ENCODE peak calls at places on chromosomes 11 and 22, in seven cellular contexts. One of them, this sample, is unnamed.

GRCh38 chr11:2574553-2575535 is 125.0 kb downstream of the KCNQ1OT1 start:
- DNase-seq in cardiac fibroblast: no peak
- DNase-seq in stomach: peak; percentile 89
- DNase-seq in psoas muscle: peak; percentile 5
- DNase-seq in H9: no peak
- DNase-seq in left lung: peak; percentile 69
- DNase-seq in lower lobe of right lung: peak; percentile 44
- DNase-seq in this sample: peak; percentile 90

GRCh38 chr11:69640995-69641581 is at the start of gene CCND1:
- DNase-seq in left lung: peak; percentile 90
- DNase-seq in cardiac fibroblast: peak; percentile 95
- DNase-seq in psoas muscle: peak; percentile 63
- DNase-seq in stomach: peak; percentile 75
- DNase-seq in lower lobe of right lung: peak; percentile 80
- DNase-seq in H9: peak; percentile 95
- DNase-seq in this sample: peak; percentile 94

GRCh38 chr11:16923987-16924386 is 90.2 kb downstream of the PLEKHA7 start:
- DNase-seq in psoas muscle: no peak
- DNase-seq in lower lobe of right lung: no peak
- DNase-seq in cardiac fibroblast: no peak
- DNase-seq in left lung: no peak
- DNase-seq in stomach: peak; percentile 42
- DNase-seq in H9: no peak
- DNase-seq in this sample: no peak

GRCh38 chr11:118913411-118914125 is 12.2 kb downstream of the BCL9L start:
- DNase-seq in cardiac fibroblast: no peak
- DNase-seq in psoas muscle: no peak
- DNase-seq in lower lobe of right lung: peak; percentile 52
- DNase-seq in left lung: peak; percentile 60
- DNase-seq in stomach: no peak
- DNase-seq in H9: peak; percentile 38
- DNase-seq in this sample: no peak

GRCh38 chr11:105734422-105734821 is 124.5 kb downstream of the GRIA4 start:
- DNase-seq in psoas muscle: no peak
- DNase-seq in H9: no peak
- DNase-seq in left lung: no peak
- DNase-seq in stomach: no peak
- DNase-seq in cardiac fibroblast: no peak
- DNase-seq in lower lobe of right lung: no peak
- DNase-seq in this sample: no peak

GRCh38 chr11:103110406-103110805 is 1.2 kb downstream of the DYNC2H1 start:
- DNase-seq in stomach: no peak
- DNase-seq in H9: no peak
- DNase-seq in psoas muscle: no peak
- DNase-seq in left lung: no peak
- DNase-seq in cardiac fibroblast: peak; percentile 67
- DNase-seq in lower lobe of right lung: no peak
- DNase-seq in this sample: no peak

GRCh38 chr11:44528581-44528980 is 36.9 kb upstream of the CD82 start:
- DNase-seq in psoas muscle: no peak
- DNase-seq in lower lobe of right lung: no peak
- DNase-seq in H9: no peak
- DNase-seq in stomach: no peak
- DNase-seq in cardiac fibroblast: no peak
- DNase-seq in left lung: no peak
- DNase-seq in this sample: no peak

GRCh38 chr11:92035488-92035887 is 189.1 kb upstream of the FAT3 start:
- DNase-seq in lower lobe of right lung: no peak
- DNase-seq in cardiac fibroblast: no peak
- DNase-seq in stomach: no peak
- DNase-seq in psoas muscle: no peak
- DNase-seq in H9: no peak
- DNase-seq in left lung: no peak
- DNase-seq in this sample: no peak

GRCh38 chr22:29156507-29156906 is 49.2 kb upstream of the EMID1 start:
- DNase-seq in cardiac fibroblast: no peak
- DNase-seq in H9: peak; percentile 72
- DNase-seq in lower lobe of right lung: no peak
- DNase-seq in stomach: no peak
- DNase-seq in left lung: no peak
- DNase-seq in psoas muscle: no peak
- DNase-seq in this sample: peak; percentile 60

GRCh38 chr11:69044111-69045013 is 4.4 kb upstream of the TPCN2 start:
- DNase-seq in stomach: peak; percentile 72
- DNase-seq in H9: peak; percentile 90
- DNase-seq in cardiac fibroblast: peak; percentile 69
- DNase-seq in left lung: peak; percentile 84
- DNase-seq in psoas muscle: peak; percentile 60
- DNase-seq in lower lobe of right lung: peak; percentile 78
- DNase-seq in this sample: no peak

DNA sequence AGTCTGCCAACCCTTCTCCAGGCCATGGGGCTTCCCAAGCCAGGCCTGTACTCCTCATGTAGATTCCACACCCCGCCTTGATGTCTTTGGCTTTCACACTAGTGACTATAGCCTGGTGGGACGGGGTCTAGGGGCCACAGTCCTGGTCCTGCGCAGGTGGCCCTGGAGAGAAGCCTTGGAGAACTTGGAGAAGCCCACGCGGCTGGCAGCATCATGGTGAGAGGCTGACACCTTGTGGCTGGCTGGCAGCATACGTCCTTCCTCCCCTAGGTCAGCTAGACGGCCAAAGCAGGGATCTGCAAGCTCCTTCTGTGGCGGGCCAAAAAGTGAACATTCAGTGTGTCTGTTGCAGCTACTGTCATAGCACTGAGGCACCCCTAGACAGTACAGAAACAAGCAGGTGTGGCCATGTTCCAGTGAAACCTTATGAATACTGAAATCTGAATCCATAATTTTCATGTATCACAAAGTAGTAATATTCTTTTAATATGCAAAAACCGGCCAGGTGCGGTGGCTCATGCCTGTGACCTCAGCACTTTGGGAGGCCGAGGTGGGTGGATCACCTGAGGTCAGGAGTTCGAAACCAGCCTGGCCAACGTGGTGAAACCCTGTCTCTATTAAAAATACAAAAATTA is 42.0 kb downstream of the FAM83F start:
- DNase-seq in H9: peak; percentile 83
- DNase-seq in lower lobe of right lung: peak; percentile 65
- DNase-seq in cardiac fibroblast: peak; percentile 82
- DNase-seq in stomach: peak; percentile 63
- DNase-seq in psoas muscle: peak; percentile 54
- DNase-seq in left lung: no peak
- DNase-seq in this sample: no peak
- TF ChIP-seq CTCF in H9: peak; percentile 91
- TF ChIP-seq CTCF in lower lobe of right lung: peak; percentile 67
- TF ChIP-seq CTCF in cardiac fibroblast: peak; percentile 83
- TF ChIP-seq CTCF in stomach: peak; percentile 67
- TF ChIP-seq CTCF in psoas muscle: peak; percentile 63
- TF ChIP-seq CTCF in left lung: peak; percentile 58
- TF ChIP-seq CTCF in this sample: peak; percentile 91

DNA sequence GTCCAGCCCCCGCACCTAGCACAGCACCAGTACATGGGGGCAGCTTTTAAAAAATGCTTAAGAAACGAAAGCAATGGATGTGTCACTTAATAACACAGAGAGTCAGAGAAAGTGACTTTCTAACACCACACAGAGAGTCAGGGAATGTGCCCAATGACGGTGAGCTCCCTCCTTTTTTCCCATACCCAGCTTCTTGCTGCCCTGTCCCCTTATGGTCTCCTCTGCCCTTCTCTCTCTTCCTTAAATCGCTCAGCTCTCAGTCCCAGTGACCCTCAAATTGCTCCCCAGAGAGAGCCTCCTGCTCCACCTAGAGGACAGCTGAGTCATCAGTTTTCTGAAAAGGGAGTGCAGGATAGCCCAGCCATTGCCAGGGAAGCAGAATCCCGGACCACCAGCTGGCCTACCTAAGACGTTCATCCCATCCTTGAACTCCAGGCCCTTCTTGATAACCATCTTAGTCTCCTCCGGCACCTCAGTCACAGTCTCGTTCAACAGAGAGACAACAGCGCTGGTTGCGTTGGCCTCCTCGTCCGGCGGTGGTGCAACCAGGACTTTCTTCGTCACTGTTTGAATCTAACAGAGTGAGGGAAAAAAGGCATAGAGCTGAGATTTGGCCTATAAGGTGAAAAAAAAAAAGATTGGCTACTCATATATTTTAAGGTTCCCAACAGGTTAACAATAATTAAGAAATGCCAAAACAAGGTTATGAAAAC is 113.5 kb downstream of the SLC1A2 start:
- DNase-seq in lower lobe of right lung: no peak
- DNase-seq in psoas muscle: no peak
- DNase-seq in H9: peak; percentile 76
- DNase-seq in stomach: peak; percentile 36
- DNase-seq in cardiac fibroblast: peak; percentile 53
- DNase-seq in left lung: no peak
- DNase-seq in this sample: no peak
- TF ChIP-seq CTCF in lower lobe of right lung: peak; percentile 36
- TF ChIP-seq CTCF in psoas muscle: no peak
- TF ChIP-seq CTCF in H9: peak; percentile 69
- TF ChIP-seq CTCF in stomach: peak; percentile 54
- TF ChIP-seq CTCF in cardiac fibroblast: peak; percentile 41
- TF ChIP-seq CTCF in left lung: peak; percentile 19
- TF ChIP-seq CTCF in this sample: peak; percentile 77

GRCh38 chr11:12118940-12119339 is 8.6 kb downstream of the MICAL2 start:
- DNase-seq in psoas muscle: no peak
- DNase-seq in left lung: no peak
- DNase-seq in stomach: no peak
- DNase-seq in lower lobe of right lung: no peak
- DNase-seq in H9: no peak
- DNase-seq in cardiac fibroblast: no peak
- DNase-seq in this sample: no peak
- TF ChIP-seq CTCF in psoas muscle: no peak
- TF ChIP-seq CTCF in left lung: no peak
- TF ChIP-seq CTCF in stomach: no peak
- TF ChIP-seq CTCF in lower lobe of right lung: no peak
- TF ChIP-seq CTCF in H9: no peak
- TF ChIP-seq CTCF in cardiac fibroblast: peak; percentile 8
- TF ChIP-seq CTCF in this sample: peak; percentile 35

DNA sequence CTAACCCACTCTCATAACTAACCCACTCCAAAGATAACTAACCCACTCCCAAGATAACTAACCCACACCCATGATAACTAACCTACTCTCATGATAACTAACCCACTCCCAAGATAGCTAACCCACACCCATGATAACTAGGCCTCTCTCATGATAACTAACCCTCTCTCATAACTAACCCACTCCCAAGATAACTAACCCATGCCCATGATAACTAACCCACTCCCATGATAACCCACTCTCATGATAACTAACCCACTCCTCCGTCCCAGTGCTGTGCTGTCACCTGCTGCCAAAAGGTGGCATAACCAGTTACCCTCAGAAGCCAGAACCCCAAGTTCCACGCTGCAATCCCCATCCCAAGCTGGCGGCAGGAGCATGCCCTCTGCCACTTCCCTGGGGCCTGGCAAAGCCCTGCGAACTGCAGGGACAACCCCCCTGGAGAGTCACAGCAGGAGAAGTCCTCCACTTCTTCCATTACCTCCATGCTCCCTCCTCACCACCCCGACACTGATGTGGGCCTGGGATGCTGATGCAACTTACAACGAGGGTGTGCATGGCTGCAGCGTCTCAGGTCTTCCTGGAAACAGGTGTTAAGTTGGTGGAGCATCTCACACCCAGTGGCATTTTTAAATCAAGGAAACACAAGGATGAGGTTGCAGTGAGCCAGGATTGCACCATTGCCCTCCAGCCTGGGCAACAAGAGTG is 30.8 kb upstream of the CELSR1 start:
- DNase-seq in psoas muscle: no peak
- DNase-seq in cardiac fibroblast: no peak
- DNase-seq in left lung: peak; percentile 31
- DNase-seq in lower lobe of right lung: peak; percentile 24
- DNase-seq in stomach: no peak
- DNase-seq in H9: no peak
- DNase-seq in this sample: peak; percentile 68
- TF ChIP-seq CTCF in psoas muscle: no peak
- TF ChIP-seq CTCF in cardiac fibroblast: no peak
- TF ChIP-seq CTCF in left lung: no peak
- TF ChIP-seq CTCF in lower lobe of right lung: no peak
- TF ChIP-seq CTCF in stomach: no peak
- TF ChIP-seq CTCF in H9: peak; percentile 28
- TF ChIP-seq CTCF in this sample: peak; percentile 29

GRCh38 chr11:763549-764321 is 13.6 kb downstream of the GATD1 start:
- DNase-seq in psoas muscle: no peak
- DNase-seq in stomach: no peak
- DNase-seq in H9: peak; percentile 70
- DNase-seq in cardiac fibroblast: no peak
- DNase-seq in left lung: no peak
- DNase-seq in lower lobe of right lung: no peak
- DNase-seq in this sample: no peak

GRCh38 chr11:761526-762108 is 14.4 kb downstream of the TALDO1 start:
- DNase-seq in cardiac fibroblast: no peak
- DNase-seq in H9: no peak
- DNase-seq in stomach: no peak
- DNase-seq in psoas muscle: no peak
- DNase-seq in lower lobe of right lung: no peak
- DNase-seq in left lung: no peak
- DNase-seq in this sample: no peak

GRCh38 chr11:764322-765024 is 12.8 kb downstream of the GATD1 start:
- DNase-seq in cardiac fibroblast: no peak
- DNase-seq in H9: no peak
- DNase-seq in psoas muscle: no peak
- DNase-seq in lower lobe of right lung: no peak
- DNase-seq in left lung: no peak
- DNase-seq in stomach: no peak
- DNase-seq in this sample: no peak

GRCh38 chr11:763073-763463 is 14.2 kb downstream of the GATD1 start:
- DNase-seq in psoas muscle: no peak
- DNase-seq in stomach: peak; percentile 64
- DNase-seq in H9: peak; percentile 76
- DNase-seq in lower lobe of right lung: peak; percentile 60
- DNase-seq in left lung: no peak
- DNase-seq in cardiac fibroblast: no peak
- DNase-seq in this sample: no peak

DNA sequence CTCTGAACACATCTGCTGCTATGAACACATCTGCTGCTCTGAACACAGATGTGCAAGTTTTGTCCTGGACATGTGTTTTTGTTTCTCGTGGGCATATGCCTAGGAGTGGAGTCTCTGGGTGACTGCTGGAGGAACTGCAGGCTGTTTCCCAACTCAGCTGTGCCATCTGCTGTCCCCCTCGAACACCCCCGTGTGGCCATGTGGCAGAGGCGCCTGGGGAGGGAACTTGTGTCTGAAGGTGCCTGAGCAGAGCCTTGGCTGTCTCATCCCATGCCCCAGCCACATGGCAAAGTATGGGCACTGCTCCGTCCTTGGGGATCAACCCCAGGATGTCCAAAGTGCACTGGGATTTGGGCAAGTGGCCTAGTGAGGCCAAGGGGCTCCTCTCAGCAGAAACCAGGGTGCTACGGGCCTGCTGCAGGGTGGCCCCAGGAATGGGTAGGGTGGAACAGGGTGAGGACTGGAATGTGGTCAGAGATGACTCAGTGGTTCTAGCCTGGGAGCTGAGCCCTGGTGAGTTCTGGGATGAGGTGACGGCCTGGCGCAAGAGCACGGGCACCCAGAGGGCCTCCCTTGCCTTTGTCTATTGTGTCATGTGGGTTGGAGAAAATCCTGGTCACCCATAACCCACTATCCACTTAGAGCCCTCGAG is 14.7 kb downstream of the GATD1 start:
- DNase-seq in psoas muscle: no peak
- DNase-seq in stomach: peak; percentile 47
- DNase-seq in lower lobe of right lung: peak; percentile 58
- DNase-seq in cardiac fibroblast: peak; percentile 93
- DNase-seq in H9: peak; percentile 70
- DNase-seq in left lung: peak; percentile 82
- DNase-seq in this sample: no peak
- TF ChIP-seq CTCF in psoas muscle: peak; percentile 11
- TF ChIP-seq CTCF in stomach: no peak
- TF ChIP-seq CTCF in lower lobe of right lung: no peak
- TF ChIP-seq CTCF in cardiac fibroblast: peak; percentile 14
- TF ChIP-seq CTCF in H9: peak; percentile 42
- TF ChIP-seq CTCF in left lung: no peak
- TF ChIP-seq CTCF in this sample: peak; percentile 51

GRCh38 chr11:8209208-8209807 is 40.5 kb upstream of the RIC3 start:
- DNase-seq in lower lobe of right lung: no peak
- DNase-seq in cardiac fibroblast: no peak
- DNase-seq in stomach: peak; percentile 33
- DNase-seq in left lung: no peak
- DNase-seq in H9: peak; percentile 67
- DNase-seq in psoas muscle: no peak
- DNase-seq in this sample: peak; percentile 75
- TF ChIP-seq CTCF in lower lobe of right lung: peak; percentile 43
- TF ChIP-seq CTCF in cardiac fibroblast: peak; percentile 40
- TF ChIP-seq CTCF in stomach: peak; percentile 47
- TF ChIP-seq CTCF in left lung: peak; percentile 6
- TF ChIP-seq CTCF in H9: peak; percentile 83
- TF ChIP-seq CTCF in psoas muscle: no peak
- TF ChIP-seq CTCF in this sample: peak; percentile 65

This sample was measured in chondrocyte.